ENCODE peak calls at places on chromosomes 1 and 21, in five cellular contexts. R is dorsolateral prefrontal cortex; U is HCT116; I is CD8-positive, alpha-beta T cell; W is SJSA1. Q is an unnamed sample.

GRCh38 chr1:161681879-161682278 is 18.9 kb downstream of the FCGR2B start:
- DNase-seq in W (no peak), U (no peak), R (no peak), I (no peak), Q (no peak)

GRCh38 chr1:204084247-204084772 is 11.4 kb downstream of the SOX13 start:
- DNase-seq in U (no peak), I (no peak), R (no peak), W (no peak), Q (no peak)

GRCh38 chr1:202162418-202163280 is 2.2 kb upstream of the PTPN7 start:
- DNase-seq in I (peak; percentile 34), U (no peak), W (no peak), R (no peak), Q (no peak)

GRCh38 chr1:17397910-17398700 is 26.1 kb downstream of the PADI6 start:
- DNase-seq in W (no peak), U (no peak), R (no peak), I (no peak), Q (no peak)

GRCh38 chr1:2803086-2803930 is 1.8 kb upstream of the TTC34 start:
- DNase-seq in I (no peak), U (no peak), R (no peak), W (no peak), Q (no peak)

GRCh38 chr1:87129038-87129437 is 199.6 kb upstream of the LMO4 start:
- DNase-seq in W (no peak), I (no peak), U (no peak), R (no peak), Q (no peak)

GRCh38 chr21:29382029-29382654 is 83.4 kb downstream of the BACH1 start:
- DNase-seq in W (no peak), I (no peak), U (no peak), R (no peak), Q (no peak)

GRCh38 chr1:66337249-66337648 is 196.7 kb upstream of the SGIP1 start:
- DNase-seq in U (no peak), I (no peak), W (no peak), R (no peak), Q (no peak)

GRCh38 chr1:212368073-212368484 is 46.6 kb downstream of the PACC1 start:
- DNase-seq in R (no peak), I (peak; percentile 43), W (peak; percentile 64), U (peak; percentile 66), Q (no peak)

GRCh38 chr1:229952670-229953520 is 114.1 kb upstream of the GALNT2 start:
- DNase-seq in W (no peak), U (no peak), R (no peak), I (no peak), Q (no peak)

GRCh38 chr1:85464497-85465098 is 361 bp downstream of the DDAH1 start:
- DNase-seq in R (peak; percentile 24), W (peak; percentile 86), I (no peak), U (peak; percentile 15), Q (no peak)

GRCh38 chr1:25063591-25064416 is 133.7 kb upstream of the RUNX3 start:
- DNase-seq in W (peak; percentile 70), U (no peak), R (no peak), I (no peak), Q (no peak)

GRCh38 chr1:30009720-30010119 is 713.7 kb downstream of the MATN1 start:
- DNase-seq in U (no peak), W (no peak), I (no peak), R (no peak), Q (no peak)

GRCh38 chr1:108668777-108669176 is 7.9 kb upstream of the HENMT1 start:
- DNase-seq in R (no peak), U (no peak), W (no peak), I (no peak), Q (no peak)

GRCh38 chr1:64312431-64312830 is 109.0 kb downstream of the UBE2U start:
- DNase-seq in R (no peak), W (no peak), I (no peak), U (no peak), Q (no peak)
- H3K27ac ChIP-seq in R (no peak overlapping the region), W (no peak overlapping the region), I (no peak overlapping the region), U (no peak overlapping the region), Q (no peak overlapping the region)

DNA sequence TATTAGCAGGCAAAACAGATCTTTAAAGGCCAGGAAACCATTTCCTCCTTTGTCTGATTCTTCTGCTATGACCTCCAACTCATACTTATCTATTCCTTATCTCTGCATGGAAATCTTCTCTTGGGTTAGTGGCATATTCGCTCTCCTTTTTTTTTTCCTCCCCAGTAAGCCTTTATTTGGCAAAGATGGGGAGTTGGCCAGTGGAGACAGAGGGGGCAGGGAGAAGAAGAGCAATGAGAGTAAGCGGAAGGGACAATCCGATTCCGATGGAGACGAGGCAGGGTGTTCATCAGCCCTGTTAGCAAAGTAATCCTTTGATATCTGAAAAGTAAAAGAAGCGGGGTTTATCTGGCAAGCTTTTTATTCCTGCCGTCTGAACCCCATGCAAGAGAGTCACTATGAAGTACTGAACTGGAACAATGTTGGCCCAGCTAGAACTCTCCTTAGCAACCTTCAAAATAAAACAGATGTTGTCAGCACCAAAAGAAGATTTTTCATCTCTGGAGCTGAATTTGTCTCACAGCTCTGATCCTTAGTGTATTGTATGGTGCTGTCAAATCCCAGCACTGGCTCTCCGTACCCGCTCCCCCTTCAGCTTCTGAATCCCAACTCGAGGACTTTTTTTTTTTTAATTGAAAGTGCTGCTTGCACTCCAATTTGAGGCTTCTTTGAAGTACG is 40.9 kb downstream of the PTGFRN start:
- DNase-seq in R (no peak), W (no peak), I (no peak), U (no peak), Q (no peak)
- H3K27ac ChIP-seq in R (no peak overlapping the region), W (no peak overlapping the region), I (no peak overlapping the region), U (no peak overlapping the region), Q (no peak overlapping the region)

GRCh38 chr1:151145158-151146071 is 1.0 kb downstream of the SEMA6C start:
- DNase-seq in W (no peak), R (no peak), I (no peak), U (no peak), Q (no peak)
- H3K27ac ChIP-seq in W (no peak overlapping the region), R (no peak overlapping the region), I (no peak overlapping the region), U (no peak overlapping the region), Q (no peak overlapping the region)

GRCh38 chr21:43741425-43742096 is 22.6 kb downstream of the PDXK start:
- DNase-seq in W (no peak), I (no peak), R (no peak), U (no peak), Q (no peak)

GRCh38 chr21:43743934-43744333 is 25.0 kb downstream of the PDXK start:
- DNase-seq in W (no peak), I (no peak), R (no peak), U (no peak), Q (no peak)

GRCh38 chr21:43739648-43740435 is 20.9 kb downstream of the PDXK start:
- DNase-seq in I (no peak), U (no peak), W (no peak), R (no peak), Q (no peak)

GRCh38 chr21:43737158-43737950 is 18.4 kb downstream of the PDXK start:
- DNase-seq in I (no peak), U (no peak), R (no peak), W (no peak), Q (no peak)

DNA sequence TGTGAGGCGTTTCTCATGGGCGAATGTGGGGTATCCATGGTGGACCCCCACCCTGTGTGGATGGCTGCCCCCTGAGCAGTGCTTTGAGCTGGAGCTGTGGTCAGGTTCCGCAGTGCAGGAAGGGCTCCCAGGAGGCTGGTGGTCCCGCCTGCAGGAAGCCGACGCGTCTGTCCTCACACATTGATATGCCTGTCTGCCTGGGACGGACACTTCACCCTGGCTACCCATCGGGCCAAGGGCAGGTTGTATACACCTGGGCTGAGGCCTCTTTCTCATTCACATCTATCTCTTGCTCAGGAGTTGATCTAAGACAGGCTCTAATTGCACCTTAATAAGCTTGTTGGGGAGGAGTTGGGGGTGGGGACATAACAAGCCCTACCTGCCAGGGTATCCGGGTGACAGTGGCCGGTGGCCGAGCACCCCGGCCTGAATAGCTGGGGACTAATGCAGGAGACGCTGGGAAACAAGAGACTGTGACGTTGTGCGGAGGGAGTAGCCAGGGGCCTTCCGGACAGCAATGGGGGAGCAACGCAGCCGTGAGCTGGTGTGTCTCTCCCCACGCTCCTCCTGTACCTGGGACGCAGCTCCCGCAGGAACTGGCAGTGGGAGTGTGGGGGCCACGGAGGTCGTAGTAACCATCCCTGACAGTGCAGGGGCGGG is 21.7 kb downstream of the PDXK start:
- DNase-seq in I (no peak), W (no peak), U (no peak), R (no peak), Q (peak; percentile 54)
- H3K27ac ChIP-seq in I (no peak overlapping the region), W (no peak overlapping the region), U (peak overlapping the region; percentile 18), R (peak overlapping the region; percentile 67), Q (peak overlapping the region; percentile 70)

GRCh38 chr1:155208406-155208655 is 164 bp upstream of the MTX1 start:
- DNase-seq in R (no peak), I (no peak), W (no peak), U (no peak), Q (no peak)
- H3K27ac ChIP-seq in R (peak overlapping the region; percentile 98), I (peak overlapping the region; percentile 99), W (peak overlapping the region; percentile 100), U (peak overlapping the region; percentile 90), Q (peak overlapping the region; percentile 99)

GRCh38 chr1:121522061-121522759 is 337.4 kb downstream of the SRGAP2C start:
- DNase-seq in R (no peak), I (no peak), W (no peak), U (no peak), Q (no peak)

GRCh38 chr1:121517586-121518230 is 332.9 kb downstream of the SRGAP2C start:
- DNase-seq in U (no peak), R (no peak), W (no peak), I (no peak), Q (no peak)

GRCh38 chr1:121516279-121516967 is 331.6 kb downstream of the SRGAP2C start:
- DNase-seq in W (no peak), R (no peak), I (peak; percentile 25), U (no peak), Q (no peak)

GRCh38 chr1:121518726-121519041 is 333.9 kb downstream of the SRGAP2C start:
- DNase-seq in U (no peak), R (no peak), W (no peak), I (no peak), Q (no peak)

DNA sequence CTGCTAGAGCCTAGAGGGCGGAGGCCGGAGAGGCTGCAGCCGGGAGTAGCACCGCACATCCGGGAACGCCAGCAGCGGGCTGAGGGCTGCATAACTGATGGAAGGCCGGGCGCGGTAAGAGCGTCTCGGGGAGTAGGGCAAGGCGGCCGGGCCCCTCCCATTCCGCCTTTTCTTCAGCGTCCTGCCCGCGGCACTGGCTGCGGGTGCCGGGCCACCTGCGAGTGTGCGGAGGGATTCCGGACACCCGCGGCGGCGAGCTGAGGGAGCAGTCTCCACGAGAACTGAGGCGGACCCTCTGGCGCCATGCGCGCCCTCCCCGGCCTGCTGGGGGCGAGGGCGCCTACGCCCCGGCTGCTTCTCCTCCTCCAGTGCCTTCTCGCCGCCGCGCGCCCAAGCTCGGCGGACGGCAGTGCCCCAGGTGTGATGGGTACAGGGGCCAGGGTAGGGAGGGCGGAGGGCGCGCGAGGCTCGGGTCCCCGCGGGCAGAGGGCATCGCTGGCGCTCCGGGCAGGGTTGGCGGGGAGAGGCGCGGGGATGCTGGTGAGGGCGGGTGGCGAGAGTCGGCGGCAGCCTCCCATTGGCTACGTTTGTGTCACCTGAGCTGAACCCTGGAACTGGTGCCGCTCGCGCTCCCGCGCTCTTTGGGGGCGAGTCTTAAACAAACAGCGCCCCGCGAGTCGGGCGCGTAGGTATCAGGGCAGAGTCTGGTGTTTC is 334.4 kb downstream of the SRGAP2C start:
- DNase-seq in R (peak; percentile 55), I (peak; percentile 80), W (no peak), U (peak; percentile 26), Q (peak; percentile 78)
- H3K27ac ChIP-seq in R (peak overlapping the region; percentile 32), I (peak overlapping the region; percentile 70), W (no peak overlapping the region), U (peak overlapping the region; percentile 55), Q (peak overlapping the region; percentile 76)

Q was measured in caudate nucleus.